ENCODE peak calls at places on chromosome 16, in six cellular contexts. W, M, L, S, J and D are unnamed samples.
A peak's percentile ranks its signal among the peaks of the same experiment; 100 is the strongest.

GRCh38 chr16:86668136-86668535 is 89.8 kb downstream of the FOXL1 start:
- DNase-seq in S (no peak), L (no peak), W (peak; percentile 62), J (no peak), M (no peak), D (no peak)

GRCh38 chr16:85767569-85767968 is 16.7 kb upstream of the C16orf74 start:
- DNase-seq in M (no peak), J (no peak), S (peak; percentile 60), L (no peak), W (no peak), D (peak; percentile 55)

GRCh38 chr16:76265434-76266045 is 11.7 kb upstream of the CNTNAP4 start:
- DNase-seq in J (peak; percentile 67), W (peak; percentile 87), M (peak; percentile 10), L (peak; percentile 9), S (no peak), D (no peak)

GRCh38 chr16:73047221-73047535 is 750 bp downstream of the ZFHX3 start:
- DNase-seq in M (no peak), W (no peak), J (no peak), S (no peak), L (no peak), D (peak; percentile 71)

GRCh38 chr16:57166951-57167350 is 18.9 kb downstream of the PSME3IP1 start:
- DNase-seq in M (no peak), S (no peak), J (no peak), W (no peak), L (peak; percentile 33), D (no peak)

GRCh38 chr16:11155284-11155806 is 100.7 kb downstream of the SOCS1 start:
- DNase-seq in J (no peak), S (peak; percentile 54), W (no peak), M (no peak), L (peak; percentile 9), D (peak; percentile 11)

GRCh38 chr16:642189-643049 is 791 bp downstream of the MCRIP2 start:
- DNase-seq in J (peak; percentile 54), W (peak; percentile 63), L (no peak), M (peak; percentile 70), S (no peak), D (no peak)

GRCh38 chr16:65837431-65837986 is 529.0 kb upstream of the CDH5 start:
- DNase-seq in L (no peak), M (no peak), J (no peak), S (no peak), W (no peak), D (no peak)

GRCh38 chr16:12651765-12652531 is 151.7 kb downstream of the CPPED1 start:
- DNase-seq in L (no peak), W (no peak), J (peak; percentile 75), S (no peak), M (no peak), D (no peak)

GRCh38 chr16:4917117-4917516 is 19.8 kb downstream of the PPL start:
- DNase-seq in L (peak; percentile 26), J (no peak), M (no peak), W (no peak), S (no peak), D (no peak)

GRCh38 chr16:70570967-70571570 is 47.5 kb downstream of the SF3B3 start:
- DNase-seq in J (no peak), L (no peak), W (no peak), S (no peak), M (no peak), D (no peak)

GRCh38 chr16:80841231-80841630 is 36.8 kb upstream of the CDYL2 start:
- DNase-seq in L (no peak), M (no peak), S (no peak), W (no peak), J (no peak), D (no peak)

GRCh38 chr16:80846275-80847013 is 42.0 kb upstream of the CDYL2 start:
- DNase-seq in J (no peak), L (no peak), M (no peak), S (no peak), W (no peak), D (no peak)

GRCh38 chr16:80844368-80844767 is 40.0 kb upstream of the CDYL2 start:
- DNase-seq in J (no peak), M (no peak), S (no peak), W (no peak), L (no peak), D (no peak)
- TF ChIP-seq CTCF in J (no peak), M (no peak), S (no peak), W (no peak), L (no peak), D (no peak)

GRCh38 chr16:53952215-53953208 is 248.6 kb downstream of the FTO start:
- DNase-seq in W (no peak), M (no peak), L (peak; percentile 33), S (no peak), J (no peak), D (no peak)
- H3K4me3 ChIP-seq in W (no peak overlapping the region), M (no peak overlapping the region), L (no peak overlapping the region), S (no peak overlapping the region), J (no peak overlapping the region), D (no peak overlapping the region)

GRCh38 chr16:16063685-16064084 is 114.3 kb downstream of the ABCC1 start:
- DNase-seq in L (no peak), M (no peak), J (no peak), W (no peak), S (no peak), D (no peak)

GRCh38 chr16:16059895-16060590 is 110.6 kb downstream of the ABCC1 start:
- DNase-seq in J (no peak), M (no peak), S (no peak), W (no peak), L (no peak), D (no peak)

GRCh38 chr16:16064874-16065384 is 115.5 kb downstream of the ABCC1 start:
- DNase-seq in W (no peak), L (no peak), M (no peak), S (no peak), J (no peak), D (no peak)

GRCh38 chr16:16067127-16067526 is 117.7 kb downstream of the ABCC1 start:
- DNase-seq in J (no peak), S (no peak), M (no peak), W (no peak), L (no peak), D (no peak)

GRCh38 chr16:16062023-16062932 is 112.9 kb downstream of the ABCC1 start:
- DNase-seq in W (peak; percentile 50), S (no peak), M (no peak), J (peak; percentile 11), L (no peak), D (no peak)
- TF ChIP-seq CTCF in W (peak; percentile 30), S (no peak), M (peak; percentile 16), J (peak; percentile 11), L (no peak), D (no peak)

GRCh38 chr16:23486480-23486879 is 23.8 kb downstream of the GGA2 start:
- DNase-seq in L (no peak), J (no peak), W (no peak), M (no peak), S (no peak), D (no peak)

GRCh38 chr16:23485841-23486240 is 24.5 kb downstream of the GGA2 start:
- DNase-seq in L (no peak), W (no peak), S (no peak), J (no peak), M (no peak), D (no peak)

GRCh38 chr16:23482778-23483177 is 27.5 kb downstream of the GGA2 start:
- DNase-seq in S (no peak), J (no peak), L (no peak), M (no peak), W (no peak), D (no peak)

GRCh38 chr16:23484501-23485256 is 25.6 kb downstream of the GGA2 start:
- DNase-seq in J (no peak), S (no peak), M (no peak), L (no peak), W (no peak), D (no peak)

DNA sequence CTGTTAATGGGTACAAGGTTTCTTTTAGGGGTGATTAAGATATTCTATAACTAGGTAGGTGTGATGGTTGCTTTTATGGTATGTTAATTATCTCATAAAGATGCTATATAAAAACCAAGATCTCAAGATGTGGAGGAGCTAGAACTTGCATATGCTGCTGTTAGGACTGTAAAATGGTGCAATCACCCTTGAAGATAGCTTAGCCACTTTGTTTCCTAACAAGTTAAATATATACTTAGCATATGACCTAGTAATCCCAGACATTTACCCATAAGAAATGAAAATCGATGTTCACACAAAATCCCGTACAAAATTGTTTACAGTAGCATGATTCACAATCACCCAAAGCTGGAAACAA is 25.1 kb downstream of the GGA2 start:
- DNase-seq in L (no peak), S (no peak), W (no peak), J (no peak), M (no peak), D (no peak)
- H3K4me3 ChIP-seq in L (no peak overlapping the region), S (no peak overlapping the region), W (no peak overlapping the region), J (no peak overlapping the region), M (no peak overlapping the region), D (no peak overlapping the region)

GRCh38 chr16:53007095-53007494 is 45.6 kb downstream of the CHD9NB start:
- DNase-seq in L (no peak), M (no peak), S (no peak), W (peak; percentile 38), J (peak; percentile 23), D (no peak)
- TF ChIP-seq CTCF in L (no peak), M (no peak), S (no peak), W (peak; percentile 25), J (peak; percentile 32), D (no peak)

DNA sequence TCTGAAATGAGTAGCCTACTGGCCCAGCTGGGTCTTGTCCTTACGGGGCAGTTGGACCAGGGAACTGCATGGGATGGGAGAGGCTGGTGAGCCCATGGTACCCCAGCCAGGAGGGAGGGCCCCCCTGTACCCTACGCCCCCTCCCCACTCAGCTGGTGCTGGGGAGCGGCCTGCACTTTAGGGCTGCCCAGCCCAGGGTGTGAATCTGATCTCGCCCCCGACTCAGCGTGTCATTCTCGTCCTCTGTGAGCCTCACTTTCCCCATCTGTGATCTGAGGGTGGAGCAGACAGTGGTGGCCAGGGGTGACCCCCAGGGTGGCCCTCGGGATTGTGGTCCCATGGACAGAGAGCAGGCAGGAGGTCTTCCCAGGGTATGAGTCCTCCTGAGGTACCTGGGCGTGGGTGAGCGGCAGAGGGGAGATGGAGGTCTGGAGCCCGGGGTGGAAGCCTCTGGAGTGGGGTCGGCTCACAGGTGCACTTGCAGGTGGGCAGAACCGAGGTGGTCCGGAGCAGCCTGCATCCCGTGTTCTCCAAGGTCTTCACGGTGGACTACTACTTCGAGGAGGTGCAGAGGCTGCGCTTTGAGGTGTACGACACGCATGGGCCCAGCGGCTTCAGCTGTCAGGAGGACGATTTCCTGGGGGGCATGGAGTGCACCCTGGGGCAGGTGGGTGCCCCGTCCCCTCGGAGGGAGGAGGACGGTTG is 1.6 kb downstream of the CPNE7 start:
- DNase-seq in W (no peak), J (no peak), S (no peak), M (no peak), L (no peak), D (no peak)
- H3K4me3 ChIP-seq in W (peak overlapping the region; percentile 75), J (no peak overlapping the region), S (no peak overlapping the region), M (no peak overlapping the region), L (no peak overlapping the region), D (no peak overlapping the region)

DNA sequence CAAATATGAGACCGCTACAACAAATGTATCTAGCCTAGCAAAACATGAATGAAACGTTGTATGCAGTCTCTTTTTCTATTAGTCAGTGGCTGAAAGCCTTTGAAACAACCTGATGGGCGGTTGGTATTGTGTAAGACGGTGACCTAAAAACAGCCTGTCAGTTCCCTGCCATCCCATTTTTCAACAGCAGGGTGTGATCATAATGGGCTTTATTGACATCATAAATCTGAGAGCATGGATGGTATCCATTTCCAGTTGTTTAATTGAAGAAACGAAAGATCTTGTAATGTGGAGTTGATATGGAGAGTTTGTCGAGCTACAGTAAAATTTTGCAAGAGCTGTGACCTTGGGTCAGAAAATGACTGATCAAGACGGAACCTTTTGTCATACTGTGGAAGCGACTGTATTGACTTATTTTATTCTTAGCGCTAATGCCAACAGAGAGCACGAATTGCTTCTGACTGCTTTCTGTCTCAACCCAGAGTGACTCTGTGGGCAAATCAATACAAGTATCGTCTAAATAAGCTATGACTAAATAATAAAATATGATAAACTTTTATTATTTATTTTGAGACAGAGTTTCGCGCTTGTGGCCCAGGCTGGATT is 12.3 kb upstream of the MEIOB start:
- DNase-seq in S (no peak), L (no peak), W (peak; percentile 54), J (no peak), M (peak; percentile 57), D (no peak)
- TF ChIP-seq CTCF in S (no peak), L (no peak), W (peak; percentile 43), J (peak; percentile 41), M (peak; percentile 37), D (no peak)